ENCODE peak calls at places on chromosomes 7 and 10, in seven cellular contexts. G is WERI-Rb-1; W is prostate gland; O is stimulated activated CD4-positive, alpha-beta T cell treated with anti-CD3 and anti-CD28 coated beads, Interleukin-15, amount 100 ng/mL, for 1 hour; C is choroid plexus epithelial cell; I is Caco-2; S is foreskin fibroblast. Y is an unnamed sample.

GRCh38 chr10:75175046-75175445 is 35.5 kb upstream of the VDAC2 start:
- DNase-seq in G (no peak), W (no peak), O (no peak), C (no peak), I (no peak), S (no peak), Y (no peak)

GRCh38 chr10:128894641-128895040 is 572.4 kb upstream of the MGMT start:
- DNase-seq in G (no peak), W (no peak), O (no peak), C (no peak), I (no peak), S (no peak), Y (no peak)

GRCh38 chr7:106104861-106105260 is 7.3 kb downstream of the SYPL1 start:
- DNase-seq in G (no peak), W (no peak), O (no peak), C (no peak), I (no peak), S (no peak), Y (no peak)

GRCh38 chr7:42127232-42127622 is 109.8 kb downstream of the GLI3 start:
- DNase-seq in G (no peak), W (no peak), O (no peak), C (no peak), I (no peak), S (no peak), Y (no peak)

GRCh38 chr7:150950496-150951180 is 27.5 kb downstream of the KCNH2 start:
- DNase-seq in G (no peak), W (no peak), O (no peak), C (no peak), I (no peak), S (no peak), Y (peak; percentile 23)

GRCh38 chr7:77684030-77684429 is 12.2 kb upstream of the RSBN1L start:
- DNase-seq in G (no peak), W (peak; percentile 22), O (no peak), C (peak; percentile 99), I (peak; percentile 33), S (peak; percentile 70), Y (no peak)

GRCh38 chr7:30938435-30939316 is 25.1 kb upstream of the GHRHR start:
- DNase-seq in G (peak; percentile 97), W (peak; percentile 77), O (peak; percentile 47), C (peak; percentile 78), I (peak; percentile 90), S (peak; percentile 48), Y (peak; percentile 93)

GRCh38 chr10:777913-778479 is 88.5 kb upstream of the DIP2C start:
- DNase-seq in G (no peak), W (no peak), O (no peak), C (no peak), I (no peak), S (no peak), Y (no peak)

GRCh38 chr7:16244469-16244868 is 176.9 kb downstream of the CRPPA start:
- DNase-seq in G (no peak), W (no peak), O (no peak), C (no peak), I (no peak), S (no peak), Y (no peak)

GRCh38 chr7:140316165-140316661 is 82.1 kb downstream of the SLC37A3 start:
- DNase-seq in G (no peak), W (peak; percentile 76), O (no peak), C (peak; percentile 70), I (no peak), S (peak; percentile 65), Y (peak; percentile 80)

GRCh38 chr7:138125598-138126111 is 49.4 kb downstream of the AKR1D1 start:
- DNase-seq in G (no peak), W (no peak), O (no peak), C (peak; percentile 13), I (no peak), S (peak; percentile 1), Y (no peak)

GRCh38 chr7:77940647-77941046 is 142.1 kb downstream of the PHTF2 start:
- DNase-seq in G (no peak), W (peak; percentile 12), O (no peak), C (peak; percentile 67), I (peak; percentile 31), S (peak; percentile 10), Y (no peak)

GRCh38 chr10:29828440-29828894 is 193.7 kb upstream of the SVIL start:
- DNase-seq in G (no peak), W (no peak), O (no peak), C (peak; percentile 20), I (no peak), S (no peak), Y (no peak)

GRCh38 chr7:133783276-133783675 is 343.9 kb upstream of the LRGUK start:
- DNase-seq in G (no peak), W (no peak), O (no peak), C (peak; percentile 3), I (no peak), S (peak; percentile 45), Y (no peak)

GRCh38 chr7:5670173-5670933 is 111.1 kb downstream of the RNF216 start:
- DNase-seq in G (no peak), W (no peak), O (no peak), C (no peak), I (no peak), S (no peak), Y (no peak)

GRCh38 chr10:128576916-128577670 is 450.9 kb upstream of the MKI67 start:
- DNase-seq in G (no peak), W (no peak), O (no peak), C (no peak), I (no peak), S (no peak), Y (no peak)

GRCh38 chr10:31554556-31554955 is 235.5 kb downstream of the ZEB1 start:
- DNase-seq in G (no peak), W (no peak), O (no peak), C (peak; percentile 94), I (no peak), S (peak; percentile 44), Y (no peak)

GRCh38 chr10:693506-693905 is 4.0 kb upstream of the DIP2C start:
- DNase-seq in G (no peak), W (peak; percentile 51), O (no peak), C (peak; percentile 60), I (no peak), S (no peak), Y (no peak)

GRCh38 chr10:45557275-45557905 is 115.2 kb downstream of the ZFAND4 start:
- DNase-seq in G (no peak), W (no peak), O (no peak), C (peak; percentile 44), I (no peak), S (no peak), Y (no peak)

GRCh38 chr7:101678713-101679112 is 49.6 kb upstream of the MYL10 start:
- DNase-seq in G (no peak), W (no peak), O (no peak), C (peak; percentile 24), I (no peak), S (peak; percentile 48), Y (no peak)

GRCh38 chr7:101594790-101595189 is 34.3 kb downstream of the MYL10 start:
- DNase-seq in G (no peak), W (no peak), O (no peak), C (no peak), I (no peak), S (no peak), Y (no peak)